ENCODE peak calls at places on chromosomes 12 and 14, in seven cellular contexts. One of them, this sample, is unnamed.

GRCh38 chr14:57816568-57817284 is 49.2 kb downstream of the SLC35F4 start:
- DNase-seq in SK-N-SH: no peak
- DNase-seq in HepG2: no peak
- DNase-seq in K562: no peak
- DNase-seq in GM12878: no peak
- DNase-seq in GM12892: no peak
- DNase-seq in H1: no peak
- DNase-seq in this sample: no peak

GRCh38 chr12:27534060-27534764 is 10.2 kb downstream of the PPFIBP1 start:
- DNase-seq in H1: no peak
- DNase-seq in GM12892: no peak
- DNase-seq in GM12878: peak
- DNase-seq in HepG2: no peak
- DNase-seq in SK-N-SH: no peak
- DNase-seq in K562: no peak
- DNase-seq in this sample: no peak

GRCh38 chr14:73753887-73754880 is 40.0 kb upstream of the PNMA1 start:
- DNase-seq in HepG2: no peak
- DNase-seq in SK-N-SH: no peak
- DNase-seq in H1: no peak
- DNase-seq in GM12892: no peak
- DNase-seq in K562: no peak
- DNase-seq in GM12878: peak
- DNase-seq in this sample: no peak

GRCh38 chr12:118206107-118206412 is 70.1 kb downstream of the PEBP1 start:
- DNase-seq in SK-N-SH: no peak
- DNase-seq in GM12878: no peak
- DNase-seq in GM12892: no peak
- DNase-seq in HepG2: peak
- DNase-seq in H1: no peak
- DNase-seq in K562: no peak
- DNase-seq in this sample: no peak

GRCh38 chr12:101040936-101041335 is 169.1 kb downstream of the SLC5A8 start:
- DNase-seq in K562: no peak
- DNase-seq in GM12892: no peak
- DNase-seq in SK-N-SH: no peak
- DNase-seq in GM12878: no peak
- DNase-seq in H1: no peak
- DNase-seq in HepG2: no peak
- DNase-seq in this sample: no peak

GRCh38 chr12:76569685-76570604 is 10.4 kb upstream of the OSBPL8 start:
- DNase-seq in K562: no peak
- DNase-seq in GM12878: no peak
- DNase-seq in HepG2: no peak
- DNase-seq in H1: no peak
- DNase-seq in GM12892: no peak
- DNase-seq in SK-N-SH: no peak
- DNase-seq in this sample: no peak

GRCh38 chr12:27220057-27220987 is 23.8 kb upstream of the STK38L start:
- DNase-seq in GM12878: peak
- DNase-seq in HepG2: no peak
- DNase-seq in GM12892: no peak
- DNase-seq in SK-N-SH: no peak
- DNase-seq in H1: no peak
- DNase-seq in K562: no peak
- DNase-seq in this sample: peak

GRCh38 chr12:4031703-4032291 is 158.6 kb upstream of the PARP11 start:
- DNase-seq in H1: no peak
- DNase-seq in GM12892: peak
- DNase-seq in HepG2: no peak
- DNase-seq in SK-N-SH: no peak
- DNase-seq in K562: no peak
- DNase-seq in GM12878: no peak
- DNase-seq in this sample: no peak

DNA sequence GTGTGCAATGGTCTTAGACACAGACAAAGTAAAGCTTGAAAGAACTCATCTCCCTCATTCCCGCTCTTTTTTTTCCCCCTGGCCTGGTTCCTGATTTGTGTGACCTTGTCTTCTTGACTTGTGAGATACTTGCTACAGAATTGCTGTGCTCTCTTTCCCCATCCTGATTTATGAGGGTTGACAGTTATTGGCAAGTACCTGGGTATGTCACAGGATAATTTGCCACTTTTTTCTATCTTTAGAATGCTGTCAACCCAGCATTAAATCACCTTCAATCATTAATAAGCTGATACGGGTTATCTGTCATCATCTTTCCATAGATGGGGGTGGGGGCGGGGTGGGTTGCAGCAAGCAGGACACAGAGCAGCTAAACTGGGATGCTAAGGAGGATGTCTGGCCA is 144.4 kb upstream of the PRICKLE1 start:
- DNase-seq in HepG2: no peak
- DNase-seq in GM12878: no peak
- DNase-seq in H1: no peak
- DNase-seq in GM12892: no peak
- DNase-seq in SK-N-SH: no peak
- DNase-seq in K562: no peak
- DNase-seq in this sample: no peak
- TF ChIP-seq POLR2AphosphoS5 in HepG2: no peak
- TF ChIP-seq POLR2AphosphoS5 in GM12878: no peak
- TF ChIP-seq POLR2AphosphoS5 in H1: no peak
- TF ChIP-seq POLR2AphosphoS5 in GM12892: no peak
- TF ChIP-seq POLR2AphosphoS5 in SK-N-SH: no peak
- TF ChIP-seq POLR2AphosphoS5 in K562: no peak
- TF ChIP-seq POLR2AphosphoS5 in this sample: no peak

GRCh38 chr12:52570511-52570910 is 3.1 kb downstream of the KRT74 start:
- DNase-seq in GM12892: no peak
- DNase-seq in K562: no peak
- DNase-seq in H1: no peak
- DNase-seq in HepG2: no peak
- DNase-seq in GM12878: no peak
- DNase-seq in SK-N-SH: no peak
- DNase-seq in this sample: no peak

GRCh38 chr12:52568111-52568510 is 5.5 kb downstream of the KRT74 start:
- DNase-seq in HepG2: no peak
- DNase-seq in GM12892: no peak
- DNase-seq in K562: no peak
- DNase-seq in SK-N-SH: no peak
- DNase-seq in H1: no peak
- DNase-seq in GM12878: no peak
- DNase-seq in this sample: no peak

GRCh38 chr12:52569726-52570125 is 3.9 kb downstream of the KRT74 start:
- DNase-seq in GM12878: no peak
- DNase-seq in HepG2: no peak
- DNase-seq in SK-N-SH: no peak
- DNase-seq in GM12892: no peak
- DNase-seq in H1: no peak
- DNase-seq in K562: no peak
- DNase-seq in this sample: no peak

GRCh38 chr12:52564582-52564981 is 9.1 kb downstream of the KRT74 start:
- DNase-seq in GM12878: no peak
- DNase-seq in K562: no peak
- DNase-seq in H1: no peak
- DNase-seq in SK-N-SH: no peak
- DNase-seq in GM12892: no peak
- DNase-seq in HepG2: no peak
- DNase-seq in this sample: no peak

GRCh38 chr12:52566847-52567291 is 6.8 kb downstream of the KRT74 start:
- DNase-seq in SK-N-SH: no peak
- DNase-seq in HepG2: no peak
- DNase-seq in H1: no peak
- DNase-seq in GM12878: no peak
- DNase-seq in K562: peak
- DNase-seq in GM12892: no peak
- DNase-seq in this sample: no peak
- TF ChIP-seq TAF1 in SK-N-SH: no peak
- TF ChIP-seq TAF1 in HepG2: no peak
- TF ChIP-seq TAF1 in H1: no peak
- TF ChIP-seq TAF1 in GM12878: no peak
- TF ChIP-seq TAF1 in K562: no peak
- TF ChIP-seq TAF1 in GM12892: no peak
- TF ChIP-seq TAF1 in this sample: no peak

GRCh38 chr12:12425616-12426015 is 68.7 kb downstream of the BORCS5 start:
- DNase-seq in GM12892: no peak
- DNase-seq in GM12878: no peak
- DNase-seq in SK-N-SH: no peak
- DNase-seq in HepG2: no peak
- DNase-seq in H1: no peak
- DNase-seq in K562: no peak
- DNase-seq in this sample: no peak
- TF ChIP-seq POLR2AphosphoS5 in GM12892: no peak
- TF ChIP-seq POLR2AphosphoS5 in GM12878: no peak
- TF ChIP-seq POLR2AphosphoS5 in SK-N-SH: no peak
- TF ChIP-seq POLR2AphosphoS5 in HepG2: no peak
- TF ChIP-seq POLR2AphosphoS5 in H1: no peak
- TF ChIP-seq POLR2AphosphoS5 in K562: no peak
- TF ChIP-seq POLR2AphosphoS5 in this sample: no peak

GRCh38 chr12:52433501-52434095 is 573 bp downstream of the KRT75 start:
- DNase-seq in H1: no peak
- DNase-seq in K562: no peak
- DNase-seq in SK-N-SH: no peak
- DNase-seq in GM12892: no peak
- DNase-seq in GM12878: no peak
- DNase-seq in HepG2: no peak
- DNase-seq in this sample: no peak

GRCh38 chr12:52435659-52435999 is 1.5 kb upstream of the KRT75 start:
- DNase-seq in HepG2: no peak
- DNase-seq in SK-N-SH: no peak
- DNase-seq in GM12878: no peak
- DNase-seq in GM12892: no peak
- DNase-seq in K562: no peak
- DNase-seq in H1: no peak
- DNase-seq in this sample: no peak

GRCh38 chr12:52434096-52434733 is at the start of gene KRT75:
- DNase-seq in K562: no peak
- DNase-seq in GM12878: no peak
- DNase-seq in SK-N-SH: no peak
- DNase-seq in HepG2: no peak
- DNase-seq in GM12892: no peak
- DNase-seq in H1: no peak
- DNase-seq in this sample: no peak

GRCh38 chr12:52436000-52436827 is 2.0 kb upstream of the KRT75 start:
- DNase-seq in H1: no peak
- DNase-seq in SK-N-SH: no peak
- DNase-seq in GM12878: no peak
- DNase-seq in HepG2: no peak
- DNase-seq in GM12892: no peak
- DNase-seq in K562: no peak
- DNase-seq in this sample: no peak

DNA sequence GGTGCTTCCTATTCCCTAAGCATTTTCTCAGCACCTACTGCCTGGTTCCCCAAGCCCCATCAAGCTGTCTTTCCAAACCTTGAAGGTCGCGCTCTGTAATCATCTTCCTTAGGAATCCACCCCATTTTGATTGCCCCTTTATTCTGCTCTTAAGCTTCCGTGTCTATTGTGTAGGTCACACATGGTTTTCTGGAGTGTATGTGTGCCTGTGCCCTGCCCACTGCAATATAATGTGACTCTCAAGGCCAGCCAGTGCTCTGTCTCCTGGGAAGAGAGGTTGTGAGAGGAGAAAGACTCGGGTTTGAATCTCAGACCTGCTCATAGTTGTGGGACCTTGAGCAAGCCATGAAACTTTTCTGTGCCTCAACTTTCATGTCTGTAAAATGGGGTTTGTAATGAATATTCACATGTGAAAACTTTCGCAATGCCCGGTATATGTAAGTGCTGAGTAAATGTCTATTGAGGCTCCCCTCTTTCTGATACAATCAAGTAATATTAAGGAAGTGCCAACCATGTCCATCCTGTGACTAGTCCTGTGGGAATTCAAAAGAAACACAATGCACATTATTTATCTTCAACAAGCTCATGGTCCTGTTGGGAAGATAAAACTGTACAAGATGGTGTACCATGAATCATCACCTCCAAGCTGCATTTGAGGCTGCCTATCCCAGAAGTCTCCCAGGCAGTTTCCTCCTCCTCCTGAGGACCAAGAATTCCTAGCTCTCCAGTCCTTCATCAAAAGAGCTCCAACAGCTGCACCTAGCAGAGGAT is 774 bp upstream of the KRT75 start:
- DNase-seq in H1: no peak
- DNase-seq in SK-N-SH: no peak
- DNase-seq in HepG2: no peak
- DNase-seq in K562: no peak
- DNase-seq in GM12878: no peak
- DNase-seq in GM12892: no peak
- DNase-seq in this sample: no peak
- TF ChIP-seq TAF1 in H1: no peak
- TF ChIP-seq TAF1 in SK-N-SH: no peak
- TF ChIP-seq TAF1 in HepG2: no peak
- TF ChIP-seq TAF1 in K562: no peak
- TF ChIP-seq TAF1 in GM12878: no peak
- TF ChIP-seq TAF1 in GM12892: no peak
- TF ChIP-seq TAF1 in this sample: no peak

DNA sequence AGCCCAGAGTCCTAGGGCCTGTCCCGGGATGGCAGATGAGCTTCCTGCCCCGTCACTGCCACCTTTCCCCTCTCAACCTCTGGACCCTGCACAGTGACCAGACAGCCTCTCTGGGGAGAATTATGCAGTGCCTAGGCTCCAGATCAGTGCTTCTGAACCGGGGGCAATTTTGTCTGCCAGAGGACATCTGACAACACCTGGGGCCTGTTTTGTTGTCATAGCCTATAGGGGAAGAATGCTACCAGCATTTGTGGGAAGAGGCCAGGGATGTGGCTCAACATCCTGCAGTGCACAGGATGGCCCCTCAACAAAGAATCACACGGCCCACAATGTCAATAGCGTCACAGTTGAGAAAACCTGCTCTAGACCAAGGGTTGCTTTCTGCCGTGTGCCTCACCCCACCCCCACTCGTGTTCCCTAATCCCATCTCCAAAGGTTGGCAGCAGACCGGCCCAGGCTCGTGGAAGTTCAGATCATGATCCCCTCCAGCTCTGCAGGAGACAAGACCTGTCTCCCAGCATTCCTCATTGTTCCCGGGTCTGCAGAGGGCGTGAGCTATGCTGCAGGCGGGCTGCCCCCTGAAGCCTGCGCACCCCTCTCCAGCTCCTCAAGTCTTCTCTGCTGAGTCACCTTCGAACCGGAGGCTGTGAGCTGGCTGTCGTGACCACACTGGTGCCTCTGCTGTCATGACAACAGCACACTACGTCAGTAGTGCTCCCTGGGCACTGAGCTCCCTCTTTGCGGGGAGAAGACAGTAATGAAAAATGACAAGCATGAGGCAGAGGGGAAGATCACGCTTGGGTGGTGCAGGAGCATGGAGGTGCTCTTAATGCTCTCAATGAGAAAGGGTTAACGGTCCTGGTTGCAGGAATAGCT is 2.0 kb upstream of the GAPDH start:
- DNase-seq in HepG2: peak
- DNase-seq in SK-N-SH: peak
- DNase-seq in GM12878: no peak
- DNase-seq in GM12892: peak
- DNase-seq in H1: peak
- DNase-seq in K562: peak
- DNase-seq in this sample: peak
- TF ChIP-seq POLR2AphosphoS5 in HepG2: peak
- TF ChIP-seq POLR2AphosphoS5 in SK-N-SH: peak
- TF ChIP-seq POLR2AphosphoS5 in GM12878: peak
- TF ChIP-seq POLR2AphosphoS5 in GM12892: no peak
- TF ChIP-seq POLR2AphosphoS5 in H1: no peak
- TF ChIP-seq POLR2AphosphoS5 in K562: no peak
- TF ChIP-seq POLR2AphosphoS5 in this sample: no peak

GRCh38 chr12:8742501-8742900 is 44.7 kb downstream of the RIMKLB start:
- DNase-seq in SK-N-SH: no peak
- DNase-seq in GM12878: no peak
- DNase-seq in K562: no peak
- DNase-seq in GM12892: no peak
- DNase-seq in H1: no peak
- DNase-seq in HepG2: no peak
- DNase-seq in this sample: no peak

GRCh38 chr12:8746046-8746445 is 48.3 kb downstream of the RIMKLB start:
- DNase-seq in H1: no peak
- DNase-seq in GM12878: no peak
- DNase-seq in GM12892: no peak
- DNase-seq in HepG2: no peak
- DNase-seq in K562: no peak
- DNase-seq in SK-N-SH: no peak
- DNase-seq in this sample: no peak
- TF ChIP-seq TAF1 in H1: no peak
- TF ChIP-seq TAF1 in GM12878: no peak
- TF ChIP-seq TAF1 in GM12892: no peak
- TF ChIP-seq TAF1 in HepG2: no peak
- TF ChIP-seq TAF1 in K562: no peak
- TF ChIP-seq TAF1 in SK-N-SH: no peak
- TF ChIP-seq TAF1 in this sample: no peak

This sample was measured in GM12891.